ENCODE peak calls at places on chromosome 13, in ten cellular contexts. P is neural progenitor cell, M is neuronal stem cell, G is heart right ventricle, U is heart left ventricle, B is ovary, C is H1, V is left ventricle myocardium inferior, D is lower lobe of right lung, E is left lung. H is an unnamed sample.

GRCh38 chr13:99339736-99340392 is 32.7 kb upstream of the GPR183 start:
- DNase-seq in P (no peak), M (no peak), G (no peak), U (no peak), B (no peak), C (no peak), V (no peak), D (no peak), E (no peak), H (no peak)

GRCh38 chr13:75521956-75522355 is 15.7 kb downstream of the COMMD6 start:
- DNase-seq in P (no peak), M (no peak), G (no peak), U (no peak), B (no peak), C (no peak), V (no peak), D (no peak), E (no peak), H (no peak)

GRCh38 chr13:25927966-25928365 is 123.8 kb downstream of the SHISA2 start:
- DNase-seq in P (no peak), M (no peak), G (no peak), U (no peak), B (no peak), C (no peak), V (no peak), D (no peak), E (no peak), H (no peak)

GRCh38 chr13:102687520-102687919 is 7.3 kb downstream of the METTL21C start:
- DNase-seq in P (peak; percentile 34), M (no peak), G (no peak), U (no peak), B (no peak), C (no peak), V (no peak), D (no peak), E (no peak), H (no peak)

GRCh38 chr13:27168086-27168485 is 3.5 kb downstream of the USP12 start:
- DNase-seq in P (no peak), M (no peak), G (no peak), U (no peak), B (no peak), C (no peak), V (no peak), D (peak; percentile 49), E (no peak), H (no peak)

GRCh38 chr13:84641491-84641890 is 759.2 kb upstream of the SLITRK1 start:
- DNase-seq in P (no peak), M (no peak), G (no peak), U (no peak), B (no peak), C (no peak), V (no peak), D (no peak), E (no peak), H (no peak)

GRCh38 chr13:20547479-20547908 is 19.5 kb upstream of the IFT88 start:
- DNase-seq in P (no peak), M (no peak), G (no peak), U (no peak), B (no peak), C (no peak), V (no peak), D (no peak), E (no peak), H (no peak)

GRCh38 chr13:44026194-44026593 is 146.5 kb downstream of the LACC1 start:
- DNase-seq in P (no peak), M (no peak), G (no peak), U (no peak), B (no peak), C (no peak), V (no peak), D (no peak), E (no peak), H (no peak)

GRCh38 chr13:29676941-29677452 is 81.5 kb upstream of the SLC7A1 start:
- DNase-seq in P (peak; percentile 7), M (no peak), G (no peak), U (no peak), B (no peak), C (no peak), V (no peak), D (no peak), E (no peak), H (no peak)

GRCh38 chr13:20125129-20125782 is 35.6 kb downstream of the GJA3 start:
- DNase-seq in P (no peak), M (no peak), G (no peak), U (no peak), B (no peak), C (no peak), V (no peak), D (no peak), E (no peak), H (no peak)

GRCh38 chr13:97298816-97299215 is 76.7 kb downstream of the MBNL2 start:
- DNase-seq in P (no peak), M (no peak), G (no peak), U (no peak), B (no peak), C (no peak), V (no peak), D (no peak), E (no peak), H (no peak)

GRCh38 chr13:24307211-24308067 is 1.9 kb upstream of the C1QTNF9 start:
- DNase-seq in P (peak; percentile 18), M (no peak), G (no peak), U (no peak), B (no peak), C (no peak), V (no peak), D (peak; percentile 73), E (peak; percentile 76), H (peak; percentile 80)

GRCh38 chr13:49428041-49428763 is 15.7 kb downstream of the CAB39L start:
- DNase-seq in P (no peak), M (no peak), G (no peak), U (no peak), B (no peak), C (no peak), V (peak; percentile 17), D (no peak), E (no peak), H (no peak)

GRCh38 chr13:49603318-49603717 is 18.0 kb upstream of the RCBTB1 start:
- DNase-seq in P (no peak), M (no peak), G (no peak), U (no peak), B (no peak), C (no peak), V (no peak), D (no peak), E (no peak), H (no peak)

GRCh38 chr13:43767351-43767901 is 19.3 kb downstream of the ENOX1 start:
- DNase-seq in P (no peak), M (no peak), G (peak; percentile 34), U (peak; percentile 65), B (peak; percentile 25), C (no peak), V (peak; percentile 25), D (no peak), E (no peak), H (peak; percentile 38)

GRCh38 chr13:88246239-88246638 is 575.1 kb downstream of the SLITRK5 start:
- DNase-seq in P (no peak), M (no peak), G (no peak), U (no peak), B (no peak), C (no peak), V (no peak), D (no peak), E (no peak), H (no peak)

GRCh38 chr13:112575680-112576079 is 12.3 kb downstream of the TUBGCP3 start:
- DNase-seq in P (no peak), M (no peak), G (no peak), U (no peak), B (no peak), C (no peak), V (no peak), D (no peak), E (no peak), H (no peak)

GRCh38 chr13:35855531-35856019 is 275.6 kb downstream of the DCLK1 start:
- DNase-seq in P (peak; percentile 48), M (peak; percentile 8), G (no peak), U (no peak), B (no peak), C (peak; percentile 89), V (no peak), D (no peak), E (no peak), H (no peak)
- H3K27ac ChIP-seq in P (no peak overlapping the region), M (no peak overlapping the region), G (no peak overlapping the region), U (no peak overlapping the region), B (no peak overlapping the region), C (peak overlapping the region; percentile 72), V (no peak overlapping the region), D (no peak overlapping the region), E (no peak overlapping the region), H (no peak overlapping the region)

GRCh38 chr13:46664195-46664594 is 111.2 kb downstream of the LRCH1 start:
- DNase-seq in P (no peak), M (no peak), G (no peak), U (no peak), B (no peak), C (no peak), V (no peak), D (no peak), E (no peak), H (no peak)

GRCh38 chr13:46667687-46668281 is 114.8 kb downstream of the LRCH1 start:
- DNase-seq in P (no peak), M (no peak), G (no peak), U (no peak), B (no peak), C (no peak), V (no peak), D (no peak), E (no peak), H (no peak)

GRCh38 chr13:46666727-46667456 is 113.9 kb downstream of the LRCH1 start:
- DNase-seq in P (peak; percentile 63), M (no peak), G (peak; percentile 47), U (no peak), B (no peak), C (peak; percentile 25), V (peak; percentile 36), D (no peak), E (no peak), H (no peak)

GRCh38 chr13:46665243-46665629 is 112.3 kb downstream of the LRCH1 start:
- DNase-seq in P (no peak), M (no peak), G (no peak), U (no peak), B (no peak), C (no peak), V (no peak), D (no peak), E (no peak), H (no peak)

GRCh38 chr13:46665630-46666482 is 112.9 kb downstream of the LRCH1 start:
- DNase-seq in P (no peak), M (no peak), G (no peak), U (no peak), B (no peak), C (no peak), V (no peak), D (no peak), E (no peak), H (no peak)
- H3K4me3 ChIP-seq in P (no peak overlapping the region), M (no peak overlapping the region), G (no peak overlapping the region), U (no peak overlapping the region), B (no peak overlapping the region), C (no peak overlapping the region), V (no peak overlapping the region), D (no peak overlapping the region), E (no peak overlapping the region), H (no peak overlapping the region)

GRCh38 chr13:32425158-32425557 is 2.8 kb downstream of the N4BP2L1 start:
- DNase-seq in P (no peak), M (no peak), G (no peak), U (no peak), B (no peak), C (no peak), V (no peak), D (no peak), E (no peak), H (no peak)
- H3K27ac ChIP-seq in P (no peak overlapping the region), M (no peak overlapping the region), G (no peak overlapping the region), U (no peak overlapping the region), B (no peak overlapping the region), C (no peak overlapping the region), V (peak overlapping the region; percentile 92), D (no peak overlapping the region), E (no peak overlapping the region), H (no peak overlapping the region)

GRCh38 chr13:41315466-41316047 is 4.5 kb downstream of the NAA16 start:
- DNase-seq in P (no peak), M (no peak), G (no peak), U (no peak), B (no peak), C (no peak), V (no peak), D (no peak), E (no peak), H (no peak)
- H3K4me3 ChIP-seq in P (peak overlapping the region; percentile 84), M (no peak overlapping the region), G (no peak overlapping the region), U (no peak overlapping the region), B (no peak overlapping the region), C (no peak overlapping the region), V (no peak overlapping the region), D (no peak overlapping the region), E (no peak overlapping the region), H (no peak overlapping the region)

H was measured in testis.